ENCODE peak calls at places on chromosomes 2 and 18, in seven cellular contexts. W is HuH-7, K is GM12864, D is HuH-7.5, Y is C1 segment of cervical spinal cord, T is dorsolateral prefrontal cortex, H is NCI-H1694 treated with DMSO at 0.1 percent for 48 hours. A is an unnamed sample.

GRCh38 chr2:213199871-213200270 is 48.5 kb upstream of the IKZF2 start:
- DNase-seq in W (no peak), K (no peak), D (no peak), Y (no peak), T (no peak), H (no peak), A (peak)

GRCh38 chr2:187274146-187274545 is 173.9 kb downstream of the CALCRL start:
- DNase-seq in W (no peak), K (no peak), D (no peak), Y (no peak), T (no peak), H (no peak), A (no peak)

GRCh38 chr18:59388180-59388579 is 29.1 kb upstream of the LMAN1 start:
- DNase-seq in W (no peak), K (no peak), D (no peak), Y (no peak), T (no peak), H (no peak), A (no peak)

GRCh38 chr2:206086683-206087350 is 843 bp upstream of the INO80D start:
- DNase-seq in W (no peak), K (no peak), D (peak), Y (no peak), T (no peak), H (peak), A (peak)

GRCh38 chr2:174223359-174223758 is 25.0 kb downstream of the OLA1 start:
- DNase-seq in W (no peak), K (no peak), D (no peak), Y (no peak), T (no peak), H (no peak), A (no peak)

GRCh38 chr2:170550501-170550900 is 164.6 kb upstream of the SP5 start:
- DNase-seq in W (no peak), K (no peak), D (no peak), Y (no peak), T (no peak), H (no peak), A (no peak)

GRCh38 chr2:146123256-146123655 is 1603.3 kb upstream of the ZEB2 start:
- DNase-seq in W (no peak), K (no peak), D (no peak), Y (no peak), T (no peak), H (no peak), A (no peak)

GRCh38 chr2:201980946-201981345 is 52.7 kb upstream of the FZD7 start:
- DNase-seq in W (no peak), K (no peak), D (no peak), Y (no peak), T (no peak), H (no peak), A (no peak)

GRCh38 chr2:171595896-171596295 is 73.6 kb downstream of the CYBRD1 start:
- DNase-seq in W (no peak), K (no peak), D (no peak), Y (no peak), T (no peak), H (no peak), A (peak)

GRCh38 chr2:44166096-44166495 is 2.6 kb upstream of the PPM1B start:
- DNase-seq in W (no peak), K (no peak), D (no peak), Y (no peak), T (no peak), H (no peak), A (no peak)

GRCh38 chr2:163266772-163267171 is 428.2 kb upstream of the KCNH7 start:
- DNase-seq in W (no peak), K (no peak), D (no peak), Y (no peak), T (no peak), H (no peak), A (peak)

A was measured in EL.